ENCODE peak calls at places on chromosomes 3 and 15, in seven cellular contexts. W, A, S, B, N, L and T are unnamed samples. For H3K4me1, the result is how much of the 10 kb centered on the place peaks cover.

GRCh38 chr15:86588413-86588812 is 508.7 kb downstream of the AGBL1 start:
- DNase-seq in N (no peak), B (peak), L (no peak), A (no peak), S (no peak), W (no peak), T (no peak)

GRCh38 chr3:37028329-37028728 is 35.0 kb downstream of the MLH1 start:
- DNase-seq in N (no peak), L (no peak), S (no peak), W (peak), B (no peak), A (no peak), T (no peak)

GRCh38 chr3:29618395-29619291 is 337.8 kb downstream of the RBMS3 start:
- DNase-seq in A (no peak), S (no peak), L (no peak), B (no peak), N (no peak), W (no peak), T (no peak)

GRCh38 chr15:73746288-73746687 is 6.9 kb downstream of the INSYN1 start:
- DNase-seq in L (no peak), W (no peak), A (no peak), N (no peak), S (no peak), B (no peak), T (no peak)

GRCh38 chr3:117486709-117487394 is 777.3 kb downstream of the TUSC7 start:
- DNase-seq in B (no peak), W (no peak), N (no peak), S (no peak), A (no peak), L (no peak), T (no peak)

GRCh38 chr3:11509175-11510000 is 134.3 kb downstream of the VGLL4 start:
- DNase-seq in W (peak), A (peak), N (no peak), B (peak), L (peak), S (peak), T (peak)

GRCh38 chr3:112327371-112327951 is 5.5 kb upstream of the CD200 start:
- DNase-seq in S (no peak), L (no peak), A (peak), W (no peak), B (peak), N (peak), T (no peak)

GRCh38 chr3:12451481-12451880 is 32.8 kb upstream of the TSEN2 start:
- DNase-seq in W (no peak), N (no peak), S (no peak), B (no peak), A (no peak), L (no peak), T (no peak)

GRCh38 chr3:154228561-154229216 is 95.6 kb downstream of the DHX36 start:
- DNase-seq in A (no peak), W (no peak), B (peak), S (no peak), L (no peak), N (no peak), T (no peak)

DNA sequence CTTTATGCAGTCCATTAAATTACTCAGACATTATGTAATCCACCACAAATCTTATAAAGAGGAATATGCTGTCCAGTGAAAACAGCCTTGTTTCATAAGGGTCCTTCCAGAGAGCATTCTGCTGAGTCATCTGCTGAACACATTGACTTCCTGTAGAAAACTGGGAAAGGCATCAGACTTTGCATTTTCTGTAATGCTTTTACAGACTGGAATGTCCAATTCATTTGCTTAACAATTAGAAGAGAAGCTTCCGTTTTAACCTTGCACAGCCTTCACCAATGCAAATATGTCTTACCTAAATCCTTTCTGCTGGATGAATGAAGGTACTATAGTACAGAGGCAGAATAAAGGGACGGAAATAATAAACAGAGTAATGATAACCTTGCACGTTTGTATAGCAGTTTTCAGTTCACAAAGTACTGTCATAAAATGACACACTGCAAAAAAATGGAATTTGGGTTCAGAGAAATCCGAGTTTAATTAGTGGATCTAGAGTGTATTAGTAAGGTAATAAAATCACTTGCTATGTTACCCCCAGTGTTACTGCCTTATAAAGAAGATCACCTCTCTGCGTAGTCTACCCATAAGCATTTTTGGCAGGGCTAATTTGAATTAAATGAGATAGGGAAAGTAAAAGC is 301.5 kb downstream of the PYDC2 start:
- DNase-seq in B (peak), N (no peak), A (peak), S (no peak), W (no peak), L (no peak), T (no peak)
- H3K4me3 ChIP-seq in B (peak), N (no peak), A (no peak), S (no peak), W (no peak), L (no peak), T (no peak)

GRCh38 chr3:136959599-136959998 is 1.8 kb downstream of the IL20RB start:
- DNase-seq in W (no peak), L (no peak), N (no peak), B (no peak), A (no peak), S (no peak), T (no peak)

GRCh38 chr3:136955813-136956212 is 2.0 kb upstream of the IL20RB start:
- DNase-seq in N (no peak), B (peak), A (peak), L (no peak), W (no peak), S (no peak), T (no peak)

GRCh38 chr3:136956994-136957393 is 789 bp upstream of the IL20RB start:
- DNase-seq in A (no peak), S (no peak), W (no peak), N (no peak), B (no peak), L (no peak), T (no peak)

GRCh38 chr3:136958931-136959330 is 1.1 kb downstream of the IL20RB start:
- DNase-seq in W (no peak), S (no peak), B (no peak), A (no peak), L (no peak), N (no peak), T (no peak)

GRCh38 chr3:136957751-136958288 is at the start of gene IL20RB:
- DNase-seq in W (no peak), A (peak), L (no peak), N (no peak), B (peak), S (no peak), T (no peak)
- H3K4me1 ChIP-seq in W (under half), A (half or more), L (under half), N (under half), B (under half), S (under half), T (under half)

GRCh38 chr3:178964551-178964950 is 107.1 kb downstream of the ZMAT3 start:
- DNase-seq in N (no peak), L (no peak), A (no peak), B (no peak), W (no peak), S (no peak), T (no peak)

GRCh38 chr3:178967184-178967532 is 104.5 kb downstream of the ZMAT3 start:
- DNase-seq in A (no peak), B (no peak), L (no peak), W (no peak), N (no peak), S (no peak), T (no peak)

GRCh38 chr3:178971614-178972013 is 100.0 kb downstream of the ZMAT3 start:
- DNase-seq in B (no peak), A (no peak), N (no peak), L (no peak), W (no peak), S (no peak), T (no peak)

GRCh38 chr3:178968996-178969700 is 102.5 kb downstream of the ZMAT3 start:
- DNase-seq in N (no peak), W (no peak), L (no peak), S (no peak), B (no peak), A (no peak), T (no peak)

GRCh38 chr3:178966299-178967183 is 105.1 kb downstream of the ZMAT3 start:
- DNase-seq in A (peak), B (peak), W (no peak), N (no peak), L (no peak), S (no peak), T (no peak)
- H3K4me3 ChIP-seq in A (no peak), B (peak), W (no peak), N (no peak), L (peak), S (no peak), T (no peak)

GRCh38 chr3:179610066-179610465 is 5.5 kb downstream of the NDUFB5 start:
- DNase-seq in L (no peak), N (no peak), B (no peak), W (no peak), S (no peak), A (no peak), T (no peak)

GRCh38 chr3:179604336-179605078 is at the start of the genes MRPL47 and NDUFB5:
- DNase-seq in S (peak), W (peak), B (peak), A (peak), L (peak), N (peak), T (peak)

GRCh38 chr3:179608931-179609720 is 4.5 kb downstream of the NDUFB5 start:
- DNase-seq in S (no peak), W (no peak), A (no peak), N (no peak), L (no peak), B (no peak), T (no peak)

GRCh38 chr3:179603831-179604230 is 607 bp downstream of the MRPL47 start:
- DNase-seq in N (no peak), A (no peak), W (no peak), L (no peak), S (no peak), B (no peak), T (no peak)

DNA sequence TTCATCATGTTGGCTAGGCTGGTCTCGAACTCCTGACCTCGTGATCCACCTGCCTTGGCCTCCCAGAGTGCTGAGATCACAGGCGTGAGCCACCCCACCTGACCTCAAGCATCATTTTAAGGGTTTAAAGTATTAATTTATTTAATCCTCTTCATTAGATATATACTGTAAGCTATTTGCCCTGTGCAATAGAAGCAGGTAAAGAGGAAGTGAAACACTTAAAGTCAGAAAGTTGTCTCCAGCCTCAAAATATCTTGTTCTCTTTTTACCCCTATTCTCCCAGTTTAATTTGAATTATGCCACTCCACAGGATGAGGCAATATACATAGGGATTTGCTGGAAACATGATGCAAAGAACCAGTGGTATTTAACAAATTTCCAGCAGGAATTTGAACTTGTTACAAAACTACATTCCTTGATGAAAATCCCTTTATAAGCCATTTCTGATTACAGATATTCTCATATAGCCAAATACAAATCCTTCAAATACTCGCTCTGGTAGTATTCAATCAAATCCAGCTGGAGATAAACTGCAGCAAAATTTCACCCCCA is 2.0 kb downstream of the NDUFB5 start:
- DNase-seq in A (no peak), B (no peak), L (no peak), W (no peak), N (no peak), S (no peak), T (no peak)
- H3K4me1 ChIP-seq in A (under half), B (under half), L (under half), W (under half), N (under half), S (under half), T (under half)